ENCODE peak calls at places on chromosomes 12 and 14, in five cellular contexts. T, P, A, K and U are unnamed samples.
A peak's percentile ranks its signal among the peaks of the same experiment; 100 is the strongest.

GRCh38 chr14:37081220-37081619 is 91.2 kb downstream of the SLC25A21 start:
- DNase-seq in T (no peak), P (no peak), A (no peak), K (no peak), U (no peak)

GRCh38 chr14:103550451-103551337 is 11.8 kb downstream of the BAG5 start:
- DNase-seq in T (no peak), P (no peak), A (no peak), K (no peak), U (no peak)

GRCh38 chr14:94598816-94599655 is 13.2 kb upstream of the SERPINA3 start:
- DNase-seq in T (no peak), P (no peak), A (no peak), K (no peak), U (peak; percentile 83)

GRCh38 chr12:75672212-75672611 is 160.8 kb upstream of the KRR1 start:
- DNase-seq in T (no peak), P (no peak), A (no peak), K (no peak), U (no peak)

GRCh38 chr14:54102051-54102456 is 145.4 kb upstream of the BMP4 start:
- DNase-seq in T (no peak), P (no peak), A (no peak), K (no peak), U (no peak)

GRCh38 chr12:116381744-116382455 is 104.4 kb upstream of the MED13L start:
- DNase-seq in T (no peak), P (no peak), A (no peak), K (no peak), U (peak; percentile 86)

GRCh38 chr12:46221255-46222128 is 47.4 kb downstream of the SLC38A1 start:
- DNase-seq in T (no peak), P (no peak), A (no peak), K (no peak), U (no peak)

GRCh38 chr12:44972746-44973421 is 78.0 kb downstream of the DBX2 start:
- DNase-seq in T (no peak), P (no peak), A (no peak), K (peak; percentile 19), U (no peak)

GRCh38 chr14:49306152-49306751 is 279.9 kb downstream of the RPS29 start:
- DNase-seq in T (no peak), P (no peak), A (no peak), K (peak; percentile 10), U (peak; percentile 7)

GRCh38 chr14:64465208-64465821 is at the start of gene AKAP5:
- DNase-seq in T (peak; percentile 33), P (peak; percentile 51), A (peak; percentile 46), K (peak; percentile 86), U (peak; percentile 99)

GRCh38 chr14:58216544-58216943 is 16.6 kb downstream of the ACTR10 start:
- DNase-seq in T (no peak), P (no peak), A (no peak), K (no peak), U (peak; percentile 69)